ENCODE peak calls at places on chromosome 11, in eight cellular contexts. A is cardiac muscle cell, F is spleen, J is BJ, B is left ventricle myocardium inferior, K is H1, I is lower lobe of right lung, L is breast epithelium. P is an unnamed sample.

GRCh38 chr11:2578006-2578933 is 121.5 kb downstream of the KCNQ1OT1 start:
- DNase-seq in L (no peak), K (no peak), I (peak; percentile 42), J (no peak), A (no peak), F (peak; percentile 67), B (peak; percentile 26), P (no peak)

GRCh38 chr11:17921620-17922473 is 91.0 kb downstream of the SERGEF start:
- DNase-seq in K (no peak), F (no peak), B (no peak), A (peak; percentile 80), J (no peak), L (no peak), I (no peak), P (no peak)

GRCh38 chr11:35173011-35173511 is 34.1 kb downstream of the CD44 start:
- DNase-seq in B (no peak), I (peak; percentile 68), J (no peak), F (no peak), L (no peak), K (no peak), A (peak; percentile 85), P (no peak)

GRCh38 chr11:85118151-85118550 is 509.0 kb downstream of the DLG2 start:
- DNase-seq in A (no peak), B (no peak), K (no peak), J (no peak), I (no peak), F (no peak), L (no peak), P (no peak)

GRCh38 chr11:72202571-72202970 is 10.6 kb downstream of the FOLR1 start:
- DNase-seq in F (no peak), I (no peak), A (no peak), L (no peak), J (no peak), K (no peak), B (no peak), P (no peak)

GRCh38 chr11:127470485-127470884 is 469.9 kb upstream of the KIRREL3 start:
- DNase-seq in B (no peak), J (no peak), F (no peak), L (no peak), A (no peak), K (no peak), I (no peak), P (no peak)

GRCh38 chr11:19435306-19435989 is 194.7 kb upstream of the E2F8 start:
- DNase-seq in L (no peak), F (no peak), B (no peak), A (no peak), I (no peak), K (no peak), J (no peak), P (no peak)

GRCh38 chr11:97548280-97548679 is 1158.5 kb downstream of the JRKL start:
- DNase-seq in A (no peak), J (no peak), B (no peak), F (no peak), K (no peak), L (no peak), I (no peak), P (no peak)

GRCh38 chr11:93192163-93192562 is 5.6 kb downstream of the SLC36A4 start:
- DNase-seq in F (no peak), L (no peak), K (no peak), J (no peak), A (peak; percentile 17), B (no peak), I (no peak), P (no peak)

GRCh38 chr11:10379433-10379832 is 74.6 kb downstream of the ADM start:
- DNase-seq in F (no peak), K (no peak), I (no peak), J (peak; percentile 95), B (no peak), A (peak; percentile 68), L (no peak), P (peak; percentile 76)

GRCh38 chr11:131859811-131860210 is 489.4 kb downstream of the NTM start:
- DNase-seq in K (no peak), L (no peak), J (peak; percentile 4), B (no peak), A (peak; percentile 71), I (no peak), F (no peak), P (no peak)

GRCh38 chr11:44574620-44575287 is 9.3 kb downstream of the CD82 start:
- DNase-seq in K (no peak), F (peak; percentile 16), L (peak; percentile 72), A (peak; percentile 92), J (peak; percentile 82), B (no peak), I (no peak), P (peak; percentile 97)

GRCh38 chr11:17605736-17606135 is 58.7 kb downstream of the OTOG start:
- DNase-seq in F (peak; percentile 73), K (no peak), A (no peak), B (no peak), J (no peak), I (no peak), L (no peak), P (no peak)

GRCh38 chr11:1699771-1700170 is 2.8 kb downstream of the KRTAP5-6 start:
- DNase-seq in F (peak; percentile 31), K (no peak), I (no peak), J (no peak), A (no peak), L (no peak), B (no peak), P (no peak)

GRCh38 chr11:45436118-45436517 is 150.0 kb upstream of the SYT13 start:
- DNase-seq in L (no peak), J (no peak), K (no peak), I (no peak), B (no peak), A (no peak), F (no peak), P (no peak)

GRCh38 chr11:83063073-83063754 is 8.5 kb downstream of the RAB30 start:
- DNase-seq in L (no peak), I (no peak), K (no peak), A (peak; percentile 35), B (no peak), F (no peak), J (no peak), P (peak; percentile 40)

GRCh38 chr11:56917708-56918450 is 70.8 kb upstream of the OR5AK2 start:
- DNase-seq in K (no peak), I (no peak), A (no peak), B (no peak), J (no peak), L (no peak), F (no peak), P (no peak)

DNA sequence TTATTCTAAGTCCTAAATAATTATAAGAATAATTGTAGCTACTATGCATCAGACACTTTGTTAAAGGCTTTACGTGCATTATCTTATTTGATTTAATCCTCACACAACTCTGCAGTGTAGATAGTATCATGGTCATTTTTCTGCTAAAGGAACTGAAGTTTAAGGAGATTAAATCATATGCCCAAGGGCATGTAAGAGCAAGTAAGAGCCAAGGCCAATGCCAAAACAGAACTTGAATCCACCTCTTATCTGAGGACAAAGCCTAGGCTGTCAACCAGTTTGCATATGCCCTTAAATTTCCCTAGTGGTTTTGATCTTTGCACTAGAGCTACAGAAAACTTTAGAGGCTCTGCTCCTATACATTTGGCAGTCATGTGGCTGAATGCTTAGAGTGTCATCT is 65.6 kb upstream of the OR5AK2 start:
- DNase-seq in J (no peak), I (no peak), B (no peak), F (no peak), L (no peak), A (no peak), K (no peak), P (no peak)
- TF ChIP-seq CTCF in J (no peak), I (no peak), B (no peak), F (no peak), L (no peak), A (no peak), K (no peak), P (no peak)

DNA sequence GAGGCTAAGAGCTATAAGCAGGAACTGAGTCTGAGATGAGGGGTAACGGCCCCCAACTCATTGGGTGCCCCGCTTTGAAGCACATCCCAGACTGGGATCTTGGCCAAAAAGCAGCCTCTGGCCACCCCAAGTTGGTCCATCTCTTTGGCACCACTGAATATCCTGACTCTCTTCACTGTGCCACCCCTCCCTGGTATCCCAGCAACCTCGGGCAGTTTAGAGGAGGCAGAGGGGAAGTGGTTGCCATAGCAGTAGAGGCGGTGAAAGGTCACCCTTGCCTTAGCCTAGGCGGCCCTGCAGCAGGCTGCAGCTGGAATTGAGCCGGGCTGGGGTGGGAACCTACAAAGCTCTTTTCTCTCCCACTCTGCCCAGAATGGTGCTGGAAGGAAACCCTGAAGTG is 1.1 kb downstream of the PELI3 start:
- DNase-seq in K (no peak), J (no peak), F (peak; percentile 81), L (no peak), A (peak; percentile 21), B (no peak), I (peak; percentile 78), P (no peak)
- H3K4me3 ChIP-seq in K (peak overlapping the region; percentile 52), J (peak overlapping the region; percentile 72), F (no peak overlapping the region), L (peak overlapping the region; percentile 95), A (peak overlapping the region; percentile 46), B (peak overlapping the region; percentile 83), I (peak overlapping the region; percentile 70), P (peak overlapping the region; percentile 69)

GRCh38 chr11:5204787-5205186 is 4.3 kb upstream of the OR51V1 start:
- DNase-seq in F (no peak), K (peak; percentile 3), I (no peak), J (peak; percentile 21), A (peak; percentile 77), B (no peak), L (no peak), P (peak; percentile 44)
- TF ChIP-seq CTCF in F (no peak), K (peak; percentile 64), I (peak; percentile 39), J (peak; percentile 63), A (peak; percentile 70), B (peak; percentile 56), L (peak; percentile 43), P (peak; percentile 46)

GRCh38 chr11:128717581-128717980 is 23.7 kb downstream of the FLI1 start:
- DNase-seq in L (no peak), B (no peak), A (no peak), K (no peak), F (no peak), J (no peak), I (no peak), P (no peak)

GRCh38 chr11:128718064-128718463 is 24.2 kb downstream of the FLI1 start:
- DNase-seq in J (no peak), K (no peak), I (no peak), F (no peak), B (no peak), A (no peak), L (no peak), P (no peak)

GRCh38 chr11:128716661-128717210 is 22.9 kb downstream of the FLI1 start:
- DNase-seq in L (no peak), F (peak; percentile 82), A (peak; percentile 79), I (no peak), K (no peak), J (no peak), B (no peak), P (no peak)

GRCh38 chr11:128719556-128719824 is 25.6 kb downstream of the FLI1 start:
- DNase-seq in B (no peak), A (no peak), F (no peak), K (no peak), I (no peak), J (no peak), L (no peak), P (no peak)

DNA sequence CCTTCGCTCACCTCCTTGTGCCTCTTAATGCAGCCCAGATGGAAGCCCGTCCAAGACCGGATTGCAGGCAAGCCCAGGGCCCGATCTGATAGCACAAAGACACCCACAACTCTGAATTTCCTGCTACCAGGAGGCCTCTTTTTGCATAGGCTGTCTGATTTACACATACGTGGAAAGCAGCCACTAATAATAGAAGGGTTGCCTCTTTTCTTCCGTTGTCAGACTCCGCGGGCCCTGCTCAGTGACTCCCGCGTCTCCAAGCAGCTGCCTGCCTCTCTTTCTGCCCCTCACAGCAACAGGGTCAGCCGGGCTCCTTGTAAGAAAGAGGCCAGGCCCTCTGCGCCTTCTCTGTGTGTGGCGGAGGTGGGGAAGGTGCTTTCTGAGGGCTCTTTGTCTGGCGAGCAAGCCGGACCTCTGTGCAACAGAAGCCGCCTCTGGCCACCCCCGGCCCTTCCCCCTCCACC is 26.7 kb downstream of the FLI1 start:
- DNase-seq in J (no peak), I (peak; percentile 48), L (no peak), K (no peak), B (no peak), F (peak; percentile 88), A (peak; percentile 76), P (no peak)
- H3K4me3 ChIP-seq in J (no peak overlapping the region), I (peak overlapping the region; percentile 21), L (no peak overlapping the region), K (no peak overlapping the region), B (peak overlapping the region; percentile 37), F (no peak overlapping the region), A (no peak overlapping the region), P (no peak overlapping the region)